ENCODE peak calls at places on chromosomes 16 and 17, in five cellular contexts. K is psoas muscle, U is right lobe of liver, L is mucosa of descending colon, M is endothelial cell. V is an unnamed sample.

GRCh38 chr16:74297296-74297665 is 667 bp downstream of the PSMD7 start:
- DNase-seq in K (peak; percentile 55), U (no peak), L (peak; percentile 39), M (peak; percentile 16), V (no peak)

GRCh38 chr16:4634768-4635167 is 10.1 kb downstream of the MGRN1 start:
- DNase-seq in K (no peak), U (no peak), L (no peak), M (no peak), V (no peak)

GRCh38 chr17:33444731-33445130 is 151.6 kb upstream of the ASIC2 start:
- DNase-seq in K (no peak), U (no peak), L (no peak), M (no peak), V (no peak)

GRCh38 chr16:23504453-23505179 is 5.7 kb downstream of the GGA2 start:
- DNase-seq in K (peak; percentile 91), U (no peak), L (peak; percentile 30), M (no peak), V (no peak)

GRCh38 chr17:10748475-10749110 is 18.8 kb upstream of the TMEM220 start:
- DNase-seq in K (no peak), U (no peak), L (no peak), M (no peak), V (no peak)

GRCh38 chr17:14699569-14700190 is 398.8 kb downstream of the HS3ST3B1 start:
- DNase-seq in K (no peak), U (no peak), L (no peak), M (no peak), V (no peak)

GRCh38 chr17:29212681-29213121 is 32.5 kb upstream of the MYO18A start:
- DNase-seq in K (no peak), U (no peak), L (no peak), M (no peak), V (no peak)

GRCh38 chr16:57866529-57866918 is 64.2 kb upstream of the KIFC3 start:
- DNase-seq in K (no peak), U (no peak), L (no peak), M (no peak), V (peak; percentile 3)

GRCh38 chr16:81514041-81514559 is 69.5 kb downstream of the CMIP start:
- DNase-seq in K (peak; percentile 48), U (no peak), L (no peak), M (no peak), V (no peak)

GRCh38 chr16:8108991-8109509 is 481.3 kb downstream of the TMEM114 start:
- DNase-seq in K (no peak), U (no peak), L (no peak), M (no peak), V (no peak)

GRCh38 chr17:38451030-38451839 is 23.0 kb downstream of the ARHGAP23 start:
- DNase-seq in K (no peak), U (peak; percentile 42), L (no peak), M (peak; percentile 48), V (no peak)

GRCh38 chr17:62704381-62704971 is 77.0 kb downstream of the MRC2 start:
- DNase-seq in K (peak; percentile 65), U (no peak), L (peak; percentile 49), M (peak; percentile 48), V (no peak)

GRCh38 chr17:1583569-1583968 is 21.0 kb upstream of the PITPNA start:
- DNase-seq in K (no peak), U (no peak), L (no peak), M (no peak), V (no peak)

GRCh38 chr17:41697122-41697962 is 8.7 kb downstream of the EIF1 start:
- DNase-seq in K (peak; percentile 89), U (peak; percentile 90), L (peak; percentile 70), M (no peak), V (no peak)

GRCh38 chr17:83175551-83176271 is 96.3 kb downstream of the METRNL start:
- DNase-seq in K (no peak), U (peak; percentile 35), L (no peak), M (no peak), V (peak; percentile 63)

GRCh38 chr16:77531741-77532140 is 96.9 kb upstream of the ADAMTS18 start:
- DNase-seq in K (no peak), U (no peak), L (no peak), M (no peak), V (no peak)

GRCh38 chr17:68458260-68459029 is 1.1 kb upstream of the WIPI1 start:
- DNase-seq in K (no peak), U (no peak), L (peak; percentile 28), M (no peak), V (no peak)

GRCh38 chr16:28110074-28110473 is 46.6 kb upstream of the GSG1L start:
- DNase-seq in K (no peak), U (no peak), L (no peak), M (no peak), V (no peak)

GRCh38 chr16:12519986-12520385 is 283.7 kb downstream of the CPPED1 start:
- DNase-seq in K (no peak), U (no peak), L (no peak), M (no peak), V (no peak)

GRCh38 chr17:79520893-79521210 is 90.0 kb downstream of the RBFOX3 start:
- DNase-seq in K (no peak), U (no peak), L (no peak), M (no peak), V (no peak)

GRCh38 chr17:31629696-31630470 is 229.2 kb downstream of the COPRS start:
- DNase-seq in K (no peak), U (peak; percentile 57), L (no peak), M (no peak), V (no peak)

GRCh38 chr16:29994613-29995329 is 646 bp downstream of the HIRIP3 start:
- DNase-seq in K (no peak), U (peak; percentile 82), L (peak; percentile 85), M (no peak), V (peak; percentile 57)

GRCh38 chr17:66737524-66737923 is 97.4 kb upstream of the CACNG5 start:
- DNase-seq in K (peak; percentile 56), U (no peak), L (no peak), M (peak; percentile 36), V (no peak)

GRCh38 chr17:16040710-16041251 is 41.2 kb downstream of the TTC19 start:
- DNase-seq in K (no peak), U (peak; percentile 92), L (peak; percentile 17), M (no peak), V (no peak)

GRCh38 chr17:81397314-81398169 is 2.3 kb downstream of the BAHCC1 start:
- DNase-seq in K (peak; percentile 80), U (no peak), L (no peak), M (peak; percentile 84), V (no peak)
- TF ChIP-seq CTCF in K (peak; percentile 16), U (peak; percentile 15), L (no peak), M (peak; percentile 55), V (peak; percentile 56)

DNA sequence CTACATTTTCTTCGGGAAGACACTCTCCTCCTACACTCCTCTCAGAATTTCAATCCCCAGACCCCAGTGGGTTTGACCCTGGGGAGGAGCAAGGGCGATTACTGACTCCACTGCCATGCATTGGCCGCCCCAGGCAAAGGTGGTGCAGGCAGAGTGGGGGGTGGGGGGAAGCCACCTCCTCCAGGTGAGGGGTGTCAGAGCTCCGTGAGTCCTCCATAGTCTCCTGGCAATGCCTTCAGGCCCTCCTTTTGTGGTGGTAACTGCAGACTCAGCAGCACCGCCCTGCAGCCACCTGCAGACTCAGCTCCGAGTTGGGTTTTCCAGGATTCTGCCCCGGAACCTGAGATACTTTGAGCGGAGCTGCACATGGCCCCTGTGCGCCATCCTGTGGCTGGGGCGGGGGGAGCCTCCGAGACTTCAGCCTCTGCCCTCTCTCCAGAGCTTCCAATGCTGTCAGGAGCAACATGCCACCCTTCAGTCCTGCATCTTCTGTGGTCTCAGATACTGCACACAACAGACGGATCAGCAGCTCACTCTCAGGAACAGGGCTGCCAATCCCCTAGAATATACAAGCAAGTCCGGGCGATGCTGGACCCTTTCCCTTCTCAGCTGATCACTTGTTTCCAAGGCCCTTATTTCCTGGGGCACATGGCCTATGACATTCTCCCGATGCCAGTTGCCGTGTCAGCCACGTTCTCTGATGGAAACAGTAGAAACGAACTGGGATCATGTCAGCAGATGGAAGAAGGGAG is 2.4 kb upstream of the SLC47A2 start:
- DNase-seq in K (peak; percentile 44), U (peak; percentile 50), L (no peak), M (peak; percentile 29), V (no peak)
- TF ChIP-seq CTCF in K (peak; percentile 14), U (peak; percentile 30), L (no peak), M (no peak), V (peak; percentile 35)

DNA sequence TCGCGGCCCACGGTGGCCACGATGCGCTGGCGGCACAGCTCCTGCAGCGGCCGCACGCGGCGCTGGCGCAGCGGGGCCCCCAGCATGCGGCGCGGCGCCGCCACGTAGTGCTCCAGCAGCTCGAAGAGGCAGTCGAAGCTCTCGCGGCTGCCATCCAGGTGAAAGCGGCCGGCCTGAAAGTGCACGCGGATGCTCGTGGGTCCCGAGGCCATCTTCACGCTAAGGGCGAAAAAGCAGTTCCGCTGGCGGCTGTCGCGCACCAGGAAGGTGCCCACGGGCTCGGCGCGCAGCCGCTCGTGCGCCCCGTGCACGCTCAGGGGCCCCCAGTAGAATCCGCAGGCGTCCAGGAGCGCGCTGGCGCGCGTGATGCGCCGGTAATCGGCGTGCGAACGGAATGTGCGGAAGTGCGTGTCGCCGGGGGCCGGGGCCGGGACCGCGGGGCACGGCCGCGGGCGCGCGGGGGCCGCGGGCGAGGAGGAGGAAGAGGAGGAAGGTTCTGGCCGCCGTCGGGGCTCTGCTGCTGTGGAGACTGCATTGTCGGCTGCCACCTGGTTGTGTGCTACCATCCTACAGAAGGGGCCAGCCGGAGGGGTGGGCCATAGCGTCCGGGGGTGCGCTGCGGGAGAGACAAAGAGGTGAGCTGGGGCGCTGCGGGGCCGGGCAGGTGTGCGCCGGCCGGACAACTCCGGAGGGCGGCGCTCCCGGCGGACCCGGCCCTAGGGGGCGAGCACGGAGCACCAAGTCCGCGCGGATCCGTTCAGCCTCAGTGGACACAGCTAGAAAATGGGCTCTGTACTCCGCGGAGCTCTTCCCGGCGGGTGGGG is 879 bp downstream of the SOCS1 start:
- DNase-seq in K (peak; percentile 64), U (peak; percentile 56), L (peak; percentile 59), M (peak; percentile 54), V (no peak)
- TF ChIP-seq CTCF in K (no peak), U (no peak), L (no peak), M (no peak), V (no peak)

GRCh38 chr17:74749262-74750038 is 1.0 kb downstream of the NHERF1 start:
- DNase-seq in K (peak; percentile 46), U (no peak), L (no peak), M (no peak), V (no peak)

GRCh38 chr17:74746922-74747321 is 1.5 kb upstream of the NHERF1 start:
- DNase-seq in K (no peak), U (no peak), L (peak; percentile 15), M (no peak), V (no peak)

GRCh38 chr17:74748279-74748528 is 224 bp upstream of the NHERF1 start:
- DNase-seq in K (no peak), U (no peak), L (no peak), M (no peak), V (no peak)

GRCh38 chr17:74750039-74750326 is 1.6 kb downstream of the NHERF1 start:
- DNase-seq in K (peak; percentile 47), U (no peak), L (no peak), M (no peak), V (no peak)

DNA sequence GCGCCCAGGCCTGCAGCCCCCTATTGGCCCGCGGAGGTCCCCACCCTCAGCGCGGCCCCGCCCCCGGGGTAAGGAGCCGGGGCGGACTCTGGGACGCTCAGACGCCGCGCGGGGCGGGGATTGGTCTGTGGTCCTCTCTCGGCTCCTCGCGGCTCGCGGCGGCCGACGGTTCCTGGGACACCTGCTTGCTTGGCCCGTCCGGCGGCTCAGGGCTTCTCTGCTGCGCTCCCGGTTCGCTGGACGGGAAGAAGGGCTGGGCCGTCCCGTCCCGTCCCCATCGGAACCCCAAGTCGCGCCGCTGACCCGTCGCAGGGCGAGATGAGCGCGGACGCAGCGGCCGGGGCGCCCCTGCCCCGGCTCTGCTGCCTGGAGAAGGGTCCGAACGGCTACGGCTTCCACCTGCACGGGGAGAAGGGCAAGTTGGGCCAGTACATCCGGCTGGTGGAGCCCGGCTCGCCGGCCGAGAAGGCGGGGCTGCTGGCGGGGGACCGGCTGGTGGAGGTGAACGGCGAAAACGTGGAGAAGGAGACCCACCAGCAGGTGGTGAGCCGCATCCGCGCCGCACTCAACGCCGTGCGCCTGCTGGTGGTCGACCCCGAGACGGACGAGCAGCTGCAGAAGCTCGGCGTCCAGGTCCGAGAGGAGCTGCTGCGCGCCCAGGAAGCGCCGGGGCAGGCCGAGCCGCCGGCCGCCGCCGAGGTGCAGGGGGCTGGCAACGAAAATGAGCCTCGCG is at the start of gene NHERF1:
- DNase-seq in K (peak; percentile 96), U (peak; percentile 97), L (peak; percentile 95), M (peak; percentile 97), V (no peak)
- TF ChIP-seq CTCF in K (no peak), U (peak; percentile 17), L (no peak), M (peak; percentile 20), V (peak; percentile 58)